ENCODE peak calls at places on chromosomes 3 and 15, in four cellular contexts. Y is neural progenitor cell, Z is PC-3, K is HCT116. U is an unnamed sample.

GRCh38 chr3:190972840-190973270 is 110.4 kb upstream of the GMNC start:
- DNase-seq in Y (no peak), Z (peak), K (no peak), U (peak)

GRCh38 chr3:4343258-4343657 is 40.1 kb downstream of the SETMAR start:
- DNase-seq in Z (no peak), K (no peak), Y (no peak), U (peak)

GRCh38 chr3:183873986-183874385 is 10.7 kb downstream of the PARL start:
- DNase-seq in K (no peak), Y (no peak), Z (no peak), U (no peak)

GRCh38 chr3:189458536-189458935 is 172.7 kb upstream of the TP63 start:
- DNase-seq in Z (peak), K (no peak), Y (no peak), U (no peak)

GRCh38 chr15:47987461-47987860 is 133.3 kb upstream of the SLC24A5 start:
- DNase-seq in Y (no peak), Z (no peak), K (no peak), U (no peak)

GRCh38 chr3:56467108-56467507 is 1.2 kb downstream of the ERC2 start:
- DNase-seq in K (no peak), Z (peak), Y (peak), U (no peak)

GRCh38 chr3:169383770-169384169 is 279.7 kb downstream of the MECOM start:
- DNase-seq in K (no peak), Y (no peak), Z (no peak), U (no peak)

GRCh38 chr3:141240290-141241247 is 8.9 kb downstream of the PXYLP1 start:
- DNase-seq in Z (no peak), K (no peak), Y (no peak), U (peak)

GRCh38 chr3:64623125-64623524 is 64.7 kb downstream of the ADAMTS9 start:
- DNase-seq in K (no peak), Z (no peak), Y (no peak), U (no peak)

GRCh38 chr3:51539291-51539891 is 872 bp downstream of the RAD54L2 start:
- DNase-seq in Z (peak), Y (peak), K (no peak), U (peak)

GRCh38 chr3:126121632-126122031 is 37.7 kb upstream of the SLC41A3 start:
- DNase-seq in Z (no peak), K (no peak), Y (no peak), U (no peak)

GRCh38 chr3:159928692-159929091 is 59.9 kb upstream of the IL12A start:
- DNase-seq in Z (peak), Y (no peak), K (no peak), U (peak)

GRCh38 chr3:10467904-10468610 is 37.3 kb downstream of the ATP2B2 start:
- DNase-seq in Y (no peak), Z (peak), K (no peak), U (no peak)

GRCh38 chr3:171377859-171378258 is 82.3 kb downstream of the TNIK start:
- DNase-seq in Z (no peak), K (no peak), Y (no peak), U (no peak)

GRCh38 chr3:171374661-171375285 is 85.4 kb downstream of the TNIK start:
- DNase-seq in Z (peak), Y (no peak), K (peak), U (peak)

GRCh38 chr3:171374260-171374659 is 85.9 kb downstream of the TNIK start:
- DNase-seq in K (no peak), Y (no peak), Z (no peak), U (peak)

GRCh38 chr3:171376125-171376947 is 83.9 kb downstream of the TNIK start:
- DNase-seq in Z (no peak), Y (no peak), K (no peak), U (peak)

DNA sequence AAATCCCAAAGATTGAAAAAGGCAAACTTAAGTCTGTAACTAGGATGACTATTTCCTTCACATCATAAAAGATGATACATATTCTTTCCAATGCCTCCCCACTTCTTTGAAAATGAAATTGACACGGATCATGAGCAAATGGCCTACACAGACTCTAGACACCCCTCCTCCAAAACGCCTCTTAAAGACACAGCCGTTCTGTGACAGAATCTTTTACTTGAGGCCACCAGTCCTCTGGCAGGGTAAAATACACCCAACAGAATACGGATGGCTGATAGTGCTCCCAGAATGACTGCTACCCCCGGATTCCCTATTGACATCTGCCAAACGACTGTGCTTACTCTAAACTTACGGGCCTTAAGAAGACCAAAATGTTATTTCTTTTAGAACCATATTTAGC is 84.5 kb downstream of the TNIK start:
- DNase-seq in K (no peak), Z (no peak), Y (no peak), U (peak)
- TF ChIP-seq EZH2phosphoT487 in K (no peak), Z (no peak), Y (no peak), U (no peak)

DNA sequence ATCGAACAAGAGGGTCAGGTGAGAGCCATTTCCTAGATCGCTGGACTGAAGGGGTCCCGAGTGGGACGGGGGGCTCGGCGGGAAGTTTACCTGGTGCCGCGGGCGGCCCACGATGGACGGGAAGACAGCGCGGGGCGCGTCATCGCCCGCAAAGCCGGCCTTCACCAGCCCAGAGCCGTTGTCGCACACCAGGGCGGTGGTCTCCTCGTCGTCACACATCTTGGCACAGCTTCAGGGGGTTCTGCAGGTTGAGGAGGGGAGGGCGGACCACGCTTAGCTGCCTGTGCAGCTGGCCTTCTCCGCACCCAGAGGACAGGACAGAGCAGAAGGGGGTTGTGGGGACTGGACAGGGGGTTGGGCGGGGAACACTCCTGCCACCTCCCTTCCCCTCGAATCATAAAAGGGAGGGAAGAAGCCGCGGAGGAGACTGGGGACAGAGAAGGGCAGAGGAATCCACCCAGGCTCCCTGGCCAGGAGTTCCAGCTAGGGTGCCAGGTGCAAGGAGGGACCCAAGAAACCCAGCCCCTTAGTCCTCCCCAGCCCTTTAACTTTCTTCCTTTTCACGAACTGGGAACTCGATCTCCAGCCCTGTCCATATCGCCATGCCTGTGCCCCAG is 651 bp downstream of the ACTC1 start:
- DNase-seq in K (no peak), Y (no peak), Z (no peak), U (no peak)
- H3K4me3 ChIP-seq in K (no peak), Y (peak), Z (peak), U (peak)

GRCh38 chr3:193489949-193490348 is 64.7 kb downstream of the ATP13A4 start:
- DNase-seq in Z (no peak), Y (no peak), K (no peak), U (no peak)
- H2AFZ ChIP-seq in Z (no peak), Y (no peak), K (no peak), U (no peak)

DNA sequence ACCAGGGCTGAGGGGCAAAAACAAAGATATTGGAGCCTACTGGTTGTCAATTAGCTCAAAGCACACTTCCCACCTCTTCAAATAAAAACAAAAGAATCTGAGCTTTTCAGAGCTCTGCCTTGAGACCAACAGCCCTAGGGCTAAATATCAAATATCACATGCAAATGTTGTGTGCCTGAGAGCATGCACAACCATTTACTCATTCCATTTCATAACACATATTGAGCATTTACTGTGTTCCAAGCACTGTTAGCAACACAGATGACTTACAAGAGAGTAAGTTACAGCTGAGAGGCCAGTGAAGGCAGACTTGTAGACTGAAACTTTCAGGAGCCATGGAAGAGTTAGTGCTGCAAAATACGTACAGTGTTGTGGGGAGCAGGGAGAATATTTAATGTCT is 222.4 kb downstream of the CPNE4 start:
- DNase-seq in K (no peak), Z (peak), Y (no peak), U (peak)
- TF ChIP-seq EZH2phosphoT487 in K (no peak), Z (no peak), Y (no peak), U (no peak)

GRCh38 chr3:50338989-50339388 is 1.6 kb downstream of the RASSF1 start:
- DNase-seq in K (no peak), Z (no peak), Y (no peak), U (peak)
- H3K4me3 ChIP-seq in K (peak), Z (no peak), Y (no peak), U (peak)

DNA sequence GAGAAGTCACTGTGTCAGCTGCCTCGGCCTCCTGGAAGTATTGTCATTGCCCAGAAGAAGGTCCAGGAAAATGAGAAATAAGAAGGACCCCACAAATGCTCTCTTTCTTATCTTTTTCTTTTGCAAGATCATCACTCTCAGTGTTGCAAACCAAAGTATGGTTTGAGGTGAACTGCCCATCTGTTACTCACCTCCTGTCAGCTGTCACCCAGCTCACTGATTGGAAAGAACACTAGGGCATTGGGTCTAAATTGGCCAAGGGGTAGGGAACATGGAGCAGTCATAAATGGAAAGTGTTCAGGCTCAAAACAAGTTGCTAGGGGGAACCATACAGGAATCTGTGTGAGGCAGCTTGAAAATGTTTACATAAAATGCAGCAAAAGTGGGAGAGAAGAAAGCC is 431.2 kb upstream of the THBS1 start:
- DNase-seq in Y (no peak), K (no peak), Z (no peak), U (no peak)
- H2AFZ ChIP-seq in Y (no peak), K (no peak), Z (no peak), U (no peak)

GRCh38 chr15:57460208-57460816 is 84.0 kb downstream of the CGNL1 start:
- DNase-seq in Z (no peak), Y (no peak), K (no peak), U (no peak)
- TF ChIP-seq EZH2phosphoT487 in Z (no peak), Y (no peak), K (no peak), U (no peak)

DNA sequence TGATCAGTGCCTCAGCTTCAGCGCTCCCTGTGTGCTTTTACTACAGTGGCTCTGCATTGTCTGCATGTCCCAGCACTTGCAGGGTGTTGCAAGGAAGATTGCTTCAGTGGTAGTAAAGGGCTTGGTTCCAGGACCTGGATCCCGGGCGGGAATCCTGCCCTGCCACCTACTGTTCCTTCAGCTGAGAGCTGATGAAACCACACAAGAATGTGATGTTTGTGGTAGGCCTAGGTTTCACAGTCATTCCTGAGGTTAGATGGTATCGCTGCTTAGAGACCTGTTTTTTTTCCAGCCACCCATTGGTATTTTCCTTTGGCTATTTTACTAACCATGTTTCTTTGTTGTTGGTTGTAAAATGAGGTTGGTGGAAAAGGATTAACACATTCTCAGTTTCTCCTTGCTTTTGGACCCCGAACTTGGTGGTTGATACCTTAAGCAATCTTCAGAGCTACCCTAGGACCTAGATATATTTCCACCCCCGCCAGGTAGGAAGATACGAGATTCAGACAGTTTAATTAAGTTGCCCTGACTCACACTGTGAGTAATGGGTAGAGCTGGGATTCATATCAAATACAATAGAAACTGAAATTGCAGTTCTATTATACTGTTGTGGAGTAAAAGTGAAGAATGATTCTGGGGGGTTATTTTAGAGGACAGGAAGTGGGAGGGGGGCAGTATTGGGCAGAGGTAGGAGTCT is 11.4 kb downstream of the GPR87 start:
- DNase-seq in K (peak), Y (peak), Z (peak), U (peak)
- H3K4me3 ChIP-seq in K (peak), Y (no peak), Z (peak), U (peak)

GRCh38 chr15:46703352-46703861 is 1013.9 kb upstream of the SEMA6D start:
- DNase-seq in Y (no peak), K (no peak), Z (no peak), U (no peak)
- H2AFZ ChIP-seq in Y (no peak), K (no peak), Z (no peak), U (no peak)

GRCh38 chr15:66502491-66502890 is 2.2 kb downstream of the RPL4 start:
- DNase-seq in Y (no peak), Z (no peak), K (no peak), U (no peak)
- TF ChIP-seq EZH2phosphoT487 in Y (no peak), Z (no peak), K (no peak), U (no peak)